ENCODE peak calls at places on chromosomes 13 and 19, in four cellular contexts. M is NCI-H1092 treated with DMSO at 0.1 percent for 48 hours, O is COR-L47, Z is naive B cell. I is an unnamed sample.

GRCh38 chr19:1862424-1863307 is 713 bp downstream of the KLF16 start:
- DNase-seq in M (no peak), O (peak; percentile 36), Z (peak; percentile 58), I (no peak)

GRCh38 chr13:24271231-24271610 is 38.2 kb upstream of the C1QTNF9 start:
- DNase-seq in O (no peak), M (no peak), Z (no peak), I (no peak)

GRCh38 chr19:44608391-44608821 is 5.0 kb upstream of the IGSF23 start:
- DNase-seq in M (peak; percentile 5), Z (no peak), O (peak; percentile 30), I (no peak)

GRCh38 chr19:28130066-28130511 is 1082.9 kb downstream of the UQCRFS1 start:
- DNase-seq in O (no peak), Z (no peak), M (no peak), I (no peak)

GRCh38 chr13:75395056-75395455 is 86.9 kb downstream of the TBC1D4 start:
- DNase-seq in O (no peak), M (no peak), Z (no peak), I (no peak)

GRCh38 chr13:52454459-52454824 is 836 bp upstream of the CKAP2 start:
- DNase-seq in M (peak; percentile 32), O (peak; percentile 39), Z (peak; percentile 67), I (no peak)

GRCh38 chr19:3671680-3672574 is 28.3 kb downstream of the PIP5K1C start:
- DNase-seq in O (no peak), M (no peak), Z (no peak), I (no peak)

GRCh38 chr19:35673121-35673804 is 6.9 kb downstream of the UPK1A start:
- DNase-seq in Z (no peak), M (no peak), O (no peak), I (no peak)

GRCh38 chr13:44237276-44237767 is 136.3 kb upstream of the SERP2 start:
- DNase-seq in Z (no peak), M (no peak), O (no peak), I (peak; percentile 67)

GRCh38 chr19:46426506-46427162 is 2.1 kb downstream of the PNMA8C start:
- DNase-seq in Z (no peak), O (peak; percentile 76), M (peak; percentile 64), I (peak; percentile 88)

GRCh38 chr13:30676672-30677071 is 58.7 kb upstream of the ALOX5AP start:
- DNase-seq in M (peak; percentile 2), Z (no peak), O (no peak), I (no peak)

GRCh38 chr13:97757807-97758206 is 195.7 kb upstream of the IPO5 start:
- DNase-seq in O (no peak), Z (no peak), M (no peak), I (no peak)

GRCh38 chr19:41192574-41193419 is at the start of gene CYP2S1:
- DNase-seq in O (no peak), M (no peak), Z (no peak), I (no peak)

GRCh38 chr13:47455581-47455980 is 545.5 kb downstream of the SUCLA2 start:
- DNase-seq in Z (no peak), O (no peak), M (no peak), I (no peak)

GRCh38 chr19:47176071-47176626 is 45.5 kb downstream of the SAE1 start:
- DNase-seq in M (no peak), O (no peak), Z (no peak), I (no peak)

GRCh38 chr19:35265126-35265995 is 3.4 kb upstream of the USF2 start:
- DNase-seq in M (no peak), O (no peak), Z (no peak), I (no peak)

GRCh38 chr19:7787141-7787540 is 24.1 kb downstream of the CLEC4M start:
- DNase-seq in O (no peak), Z (no peak), M (no peak), I (no peak)

GRCh38 chr19:41225238-41226052 is 6.4 kb downstream of the AXL start:
- DNase-seq in Z (no peak), O (no peak), M (no peak), I (no peak)

GRCh38 chr19:16067205-16067938 is 8.9 kb upstream of the TPM4 start:
- DNase-seq in M (no peak), Z (no peak), O (no peak), I (peak; percentile 65)

GRCh38 chr19:1837625-1838105 is 10.6 kb downstream of the REXO1 start:
- DNase-seq in O (no peak), Z (peak; percentile 49), M (peak; percentile 10), I (peak; percentile 4)

GRCh38 chr13:28657784-28658538 is 969 bp upstream of the POMP start:
- DNase-seq in M (peak; percentile 33), O (no peak), Z (peak; percentile 39), I (no peak)

GRCh38 chr13:109699628-109700071 is 86.7 kb downstream of the IRS2 start:
- DNase-seq in M (no peak), Z (no peak), O (peak; percentile 36), I (no peak)